ENCODE peak calls at places on chromosome 2, in nine cellular contexts. One of them, this sample, is unnamed.

GRCh38 chr2:159497256-159497655 is 119.1 kb downstream of the BAZ2B start:
- DNase-seq in left ventricle myocardium superior: no peak
- DNase-seq in SHP77 treated with DMSO at 0.1 percent for 48 hours: no peak
- DNase-seq in HFFc6: peak; percentile 87
- DNase-seq in naive thymus-derived CD8-positive, alpha-beta T cell: no peak
- DNase-seq in stimulated activated CD8-positive, alpha-beta memory T cell treated with anti-CD3 and anti-CD28 coated beads, Interleukin-4, amount 100 ng/mL, for 1 hour: no peak
- DNase-seq in AG10803: peak; percentile 79
- DNase-seq in stimulated activated CD4-positive, alpha-beta T cell treated with anti-CD3 and anti-CD28 coated beads, Interleukin-4, amount 100 ng/mL, for 24 hours: no peak
- DNase-seq in SK-N-DZ: no peak
- DNase-seq in this sample: no peak

GRCh38 chr2:69271831-69272257 is 115.2 kb downstream of the GFPT1 start:
- DNase-seq in left ventricle myocardium superior: no peak
- DNase-seq in SHP77 treated with DMSO at 0.1 percent for 48 hours: no peak
- DNase-seq in HFFc6: no peak
- DNase-seq in naive thymus-derived CD8-positive, alpha-beta T cell: no peak
- DNase-seq in stimulated activated CD8-positive, alpha-beta memory T cell treated with anti-CD3 and anti-CD28 coated beads, Interleukin-4, amount 100 ng/mL, for 1 hour: no peak
- DNase-seq in AG10803: peak; percentile 95
- DNase-seq in stimulated activated CD4-positive, alpha-beta T cell treated with anti-CD3 and anti-CD28 coated beads, Interleukin-4, amount 100 ng/mL, for 24 hours: no peak
- DNase-seq in SK-N-DZ: no peak
- DNase-seq in this sample: no peak

GRCh38 chr2:234771176-234771575 is 180.6 kb upstream of the SH3BP4 start:
- DNase-seq in left ventricle myocardium superior: no peak
- DNase-seq in SHP77 treated with DMSO at 0.1 percent for 48 hours: no peak
- DNase-seq in HFFc6: no peak
- DNase-seq in naive thymus-derived CD8-positive, alpha-beta T cell: no peak
- DNase-seq in stimulated activated CD8-positive, alpha-beta memory T cell treated with anti-CD3 and anti-CD28 coated beads, Interleukin-4, amount 100 ng/mL, for 1 hour: no peak
- DNase-seq in AG10803: no peak
- DNase-seq in stimulated activated CD4-positive, alpha-beta T cell treated with anti-CD3 and anti-CD28 coated beads, Interleukin-4, amount 100 ng/mL, for 24 hours: no peak
- DNase-seq in SK-N-DZ: no peak
- DNase-seq in this sample: no peak

GRCh38 chr2:17839959-17840358 is 23.7 kb downstream of the MSGN1 start:
- DNase-seq in left ventricle myocardium superior: no peak
- DNase-seq in SHP77 treated with DMSO at 0.1 percent for 48 hours: no peak
- DNase-seq in HFFc6: no peak
- DNase-seq in naive thymus-derived CD8-positive, alpha-beta T cell: no peak
- DNase-seq in stimulated activated CD8-positive, alpha-beta memory T cell treated with anti-CD3 and anti-CD28 coated beads, Interleukin-4, amount 100 ng/mL, for 1 hour: no peak
- DNase-seq in AG10803: no peak
- DNase-seq in stimulated activated CD4-positive, alpha-beta T cell treated with anti-CD3 and anti-CD28 coated beads, Interleukin-4, amount 100 ng/mL, for 24 hours: no peak
- DNase-seq in SK-N-DZ: no peak
- DNase-seq in this sample: no peak

GRCh38 chr2:10170256-10170655 is 47.7 kb downstream of the RRM2 start:
- DNase-seq in left ventricle myocardium superior: no peak
- DNase-seq in SHP77 treated with DMSO at 0.1 percent for 48 hours: no peak
- DNase-seq in HFFc6: peak; percentile 7
- DNase-seq in naive thymus-derived CD8-positive, alpha-beta T cell: no peak
- DNase-seq in stimulated activated CD8-positive, alpha-beta memory T cell treated with anti-CD3 and anti-CD28 coated beads, Interleukin-4, amount 100 ng/mL, for 1 hour: no peak
- DNase-seq in AG10803: peak; percentile 12
- DNase-seq in stimulated activated CD4-positive, alpha-beta T cell treated with anti-CD3 and anti-CD28 coated beads, Interleukin-4, amount 100 ng/mL, for 24 hours: no peak
- DNase-seq in SK-N-DZ: no peak
- DNase-seq in this sample: no peak

GRCh38 chr2:161273038-161273760 is 35.0 kb upstream of the PSMD14 start:
- DNase-seq in left ventricle myocardium superior: no peak
- DNase-seq in SHP77 treated with DMSO at 0.1 percent for 48 hours: peak; percentile 2
- DNase-seq in HFFc6: peak; percentile 45
- DNase-seq in naive thymus-derived CD8-positive, alpha-beta T cell: peak; percentile 16
- DNase-seq in stimulated activated CD8-positive, alpha-beta memory T cell treated with anti-CD3 and anti-CD28 coated beads, Interleukin-4, amount 100 ng/mL, for 1 hour: no peak
- DNase-seq in AG10803: peak; percentile 63
- DNase-seq in stimulated activated CD4-positive, alpha-beta T cell treated with anti-CD3 and anti-CD28 coated beads, Interleukin-4, amount 100 ng/mL, for 24 hours: peak; percentile 43
- DNase-seq in SK-N-DZ: peak; percentile 53
- DNase-seq in this sample: peak; percentile 12

GRCh38 chr2:179571141-179571713 is 290.2 kb downstream of the ZNF385B start:
- DNase-seq in left ventricle myocardium superior: peak; percentile 36
- DNase-seq in SHP77 treated with DMSO at 0.1 percent for 48 hours: no peak
- DNase-seq in HFFc6: no peak
- DNase-seq in naive thymus-derived CD8-positive, alpha-beta T cell: no peak
- DNase-seq in stimulated activated CD8-positive, alpha-beta memory T cell treated with anti-CD3 and anti-CD28 coated beads, Interleukin-4, amount 100 ng/mL, for 1 hour: no peak
- DNase-seq in AG10803: no peak
- DNase-seq in stimulated activated CD4-positive, alpha-beta T cell treated with anti-CD3 and anti-CD28 coated beads, Interleukin-4, amount 100 ng/mL, for 24 hours: no peak
- DNase-seq in SK-N-DZ: no peak
- DNase-seq in this sample: no peak

GRCh38 chr2:146982393-146982846 is 862.4 kb upstream of the ACVR2A start:
- DNase-seq in left ventricle myocardium superior: no peak
- DNase-seq in SHP77 treated with DMSO at 0.1 percent for 48 hours: no peak
- DNase-seq in HFFc6: no peak
- DNase-seq in naive thymus-derived CD8-positive, alpha-beta T cell: no peak
- DNase-seq in stimulated activated CD8-positive, alpha-beta memory T cell treated with anti-CD3 and anti-CD28 coated beads, Interleukin-4, amount 100 ng/mL, for 1 hour: no peak
- DNase-seq in AG10803: peak; percentile 98
- DNase-seq in stimulated activated CD4-positive, alpha-beta T cell treated with anti-CD3 and anti-CD28 coated beads, Interleukin-4, amount 100 ng/mL, for 24 hours: no peak
- DNase-seq in SK-N-DZ: no peak
- DNase-seq in this sample: no peak

GRCh38 chr2:25824216-25824615 is 54.1 kb downstream of the ASXL2 start:
- DNase-seq in left ventricle myocardium superior: no peak
- DNase-seq in SHP77 treated with DMSO at 0.1 percent for 48 hours: no peak
- DNase-seq in HFFc6: no peak
- DNase-seq in naive thymus-derived CD8-positive, alpha-beta T cell: no peak
- DNase-seq in stimulated activated CD8-positive, alpha-beta memory T cell treated with anti-CD3 and anti-CD28 coated beads, Interleukin-4, amount 100 ng/mL, for 1 hour: no peak
- DNase-seq in AG10803: no peak
- DNase-seq in stimulated activated CD4-positive, alpha-beta T cell treated with anti-CD3 and anti-CD28 coated beads, Interleukin-4, amount 100 ng/mL, for 24 hours: no peak
- DNase-seq in SK-N-DZ: no peak
- DNase-seq in this sample: no peak

GRCh38 chr2:235347691-235348090 is 146.2 kb upstream of the AGAP1 start:
- DNase-seq in left ventricle myocardium superior: no peak
- DNase-seq in SHP77 treated with DMSO at 0.1 percent for 48 hours: no peak
- DNase-seq in HFFc6: peak; percentile 74
- DNase-seq in naive thymus-derived CD8-positive, alpha-beta T cell: no peak
- DNase-seq in stimulated activated CD8-positive, alpha-beta memory T cell treated with anti-CD3 and anti-CD28 coated beads, Interleukin-4, amount 100 ng/mL, for 1 hour: no peak
- DNase-seq in AG10803: peak; percentile 86
- DNase-seq in stimulated activated CD4-positive, alpha-beta T cell treated with anti-CD3 and anti-CD28 coated beads, Interleukin-4, amount 100 ng/mL, for 24 hours: no peak
- DNase-seq in SK-N-DZ: no peak
- DNase-seq in this sample: no peak

GRCh38 chr2:150570712-150571111 is 83.2 kb upstream of the RND3 start:
- DNase-seq in left ventricle myocardium superior: no peak
- DNase-seq in SHP77 treated with DMSO at 0.1 percent for 48 hours: no peak
- DNase-seq in HFFc6: peak; percentile 88
- DNase-seq in naive thymus-derived CD8-positive, alpha-beta T cell: no peak
- DNase-seq in stimulated activated CD8-positive, alpha-beta memory T cell treated with anti-CD3 and anti-CD28 coated beads, Interleukin-4, amount 100 ng/mL, for 1 hour: no peak
- DNase-seq in AG10803: peak; percentile 91
- DNase-seq in stimulated activated CD4-positive, alpha-beta T cell treated with anti-CD3 and anti-CD28 coated beads, Interleukin-4, amount 100 ng/mL, for 24 hours: no peak
- DNase-seq in SK-N-DZ: no peak
- DNase-seq in this sample: no peak

GRCh38 chr2:189880963-189881362 is 96.7 kb downstream of the PMS1 start:
- DNase-seq in left ventricle myocardium superior: no peak
- DNase-seq in SHP77 treated with DMSO at 0.1 percent for 48 hours: no peak
- DNase-seq in HFFc6: no peak
- DNase-seq in naive thymus-derived CD8-positive, alpha-beta T cell: no peak
- DNase-seq in stimulated activated CD8-positive, alpha-beta memory T cell treated with anti-CD3 and anti-CD28 coated beads, Interleukin-4, amount 100 ng/mL, for 1 hour: no peak
- DNase-seq in AG10803: no peak
- DNase-seq in stimulated activated CD4-positive, alpha-beta T cell treated with anti-CD3 and anti-CD28 coated beads, Interleukin-4, amount 100 ng/mL, for 24 hours: no peak
- DNase-seq in SK-N-DZ: no peak
- DNase-seq in this sample: no peak

GRCh38 chr2:7609556-7610323 is 692.5 kb downstream of the RNF144A start:
- DNase-seq in left ventricle myocardium superior: no peak
- DNase-seq in SHP77 treated with DMSO at 0.1 percent for 48 hours: no peak
- DNase-seq in HFFc6: no peak
- DNase-seq in naive thymus-derived CD8-positive, alpha-beta T cell: no peak
- DNase-seq in stimulated activated CD8-positive, alpha-beta memory T cell treated with anti-CD3 and anti-CD28 coated beads, Interleukin-4, amount 100 ng/mL, for 1 hour: no peak
- DNase-seq in AG10803: no peak
- DNase-seq in stimulated activated CD4-positive, alpha-beta T cell treated with anti-CD3 and anti-CD28 coated beads, Interleukin-4, amount 100 ng/mL, for 24 hours: no peak
- DNase-seq in SK-N-DZ: no peak
- DNase-seq in this sample: no peak

GRCh38 chr2:47354013-47354816 is 48.7 kb upstream of the MSH2 start:
- DNase-seq in left ventricle myocardium superior: no peak
- DNase-seq in SHP77 treated with DMSO at 0.1 percent for 48 hours: no peak
- DNase-seq in HFFc6: peak; percentile 43
- DNase-seq in naive thymus-derived CD8-positive, alpha-beta T cell: no peak
- DNase-seq in stimulated activated CD8-positive, alpha-beta memory T cell treated with anti-CD3 and anti-CD28 coated beads, Interleukin-4, amount 100 ng/mL, for 1 hour: no peak
- DNase-seq in AG10803: peak; percentile 17
- DNase-seq in stimulated activated CD4-positive, alpha-beta T cell treated with anti-CD3 and anti-CD28 coated beads, Interleukin-4, amount 100 ng/mL, for 24 hours: no peak
- DNase-seq in SK-N-DZ: no peak
- DNase-seq in this sample: peak; percentile 31

GRCh38 chr2:37376421-37377186 is 32.2 kb downstream of the QPCT start:
- DNase-seq in left ventricle myocardium superior: no peak
- DNase-seq in SHP77 treated with DMSO at 0.1 percent for 48 hours: peak; percentile 58
- DNase-seq in HFFc6: peak; percentile 89
- DNase-seq in naive thymus-derived CD8-positive, alpha-beta T cell: no peak
- DNase-seq in stimulated activated CD8-positive, alpha-beta memory T cell treated with anti-CD3 and anti-CD28 coated beads, Interleukin-4, amount 100 ng/mL, for 1 hour: no peak
- DNase-seq in AG10803: peak; percentile 95
- DNase-seq in stimulated activated CD4-positive, alpha-beta T cell treated with anti-CD3 and anti-CD28 coated beads, Interleukin-4, amount 100 ng/mL, for 24 hours: peak; percentile 63
- DNase-seq in SK-N-DZ: no peak
- DNase-seq in this sample: no peak

GRCh38 chr2:218255441-218255840 is 5.4 kb upstream of the GPBAR1 start:
- DNase-seq in left ventricle myocardium superior: no peak
- DNase-seq in SHP77 treated with DMSO at 0.1 percent for 48 hours: no peak
- DNase-seq in HFFc6: peak; percentile 79
- DNase-seq in naive thymus-derived CD8-positive, alpha-beta T cell: no peak
- DNase-seq in stimulated activated CD8-positive, alpha-beta memory T cell treated with anti-CD3 and anti-CD28 coated beads, Interleukin-4, amount 100 ng/mL, for 1 hour: no peak
- DNase-seq in AG10803: peak; percentile 62
- DNase-seq in stimulated activated CD4-positive, alpha-beta T cell treated with anti-CD3 and anti-CD28 coated beads, Interleukin-4, amount 100 ng/mL, for 24 hours: no peak
- DNase-seq in SK-N-DZ: no peak
- DNase-seq in this sample: no peak

GRCh38 chr2:170816499-170817246 is at the start of gene GAD1:
- DNase-seq in left ventricle myocardium superior: peak; percentile 49
- DNase-seq in SHP77 treated with DMSO at 0.1 percent for 48 hours: peak; percentile 51
- DNase-seq in HFFc6: peak; percentile 61
- DNase-seq in naive thymus-derived CD8-positive, alpha-beta T cell: peak; percentile 36
- DNase-seq in stimulated activated CD8-positive, alpha-beta memory T cell treated with anti-CD3 and anti-CD28 coated beads, Interleukin-4, amount 100 ng/mL, for 1 hour: no peak
- DNase-seq in AG10803: peak; percentile 76
- DNase-seq in stimulated activated CD4-positive, alpha-beta T cell treated with anti-CD3 and anti-CD28 coated beads, Interleukin-4, amount 100 ng/mL, for 24 hours: peak; percentile 64
- DNase-seq in SK-N-DZ: no peak
- DNase-seq in this sample: no peak

GRCh38 chr2:2755990-2756389 is 424.9 kb upstream of the MYT1L start:
- DNase-seq in left ventricle myocardium superior: no peak
- DNase-seq in SHP77 treated with DMSO at 0.1 percent for 48 hours: no peak
- DNase-seq in HFFc6: no peak
- DNase-seq in naive thymus-derived CD8-positive, alpha-beta T cell: no peak
- DNase-seq in stimulated activated CD8-positive, alpha-beta memory T cell treated with anti-CD3 and anti-CD28 coated beads, Interleukin-4, amount 100 ng/mL, for 1 hour: no peak
- DNase-seq in AG10803: no peak
- DNase-seq in stimulated activated CD4-positive, alpha-beta T cell treated with anti-CD3 and anti-CD28 coated beads, Interleukin-4, amount 100 ng/mL, for 24 hours: no peak
- DNase-seq in SK-N-DZ: no peak
- DNase-seq in this sample: no peak

GRCh38 chr2:237691908-237692600 is 64.7 kb downstream of the LRRFIP1 start:
- DNase-seq in left ventricle myocardium superior: peak; percentile 98
- DNase-seq in SHP77 treated with DMSO at 0.1 percent for 48 hours: peak; percentile 68
- DNase-seq in HFFc6: peak; percentile 82
- DNase-seq in naive thymus-derived CD8-positive, alpha-beta T cell: peak; percentile 96
- DNase-seq in stimulated activated CD8-positive, alpha-beta memory T cell treated with anti-CD3 and anti-CD28 coated beads, Interleukin-4, amount 100 ng/mL, for 1 hour: peak; percentile 95
- DNase-seq in AG10803: peak; percentile 86
- DNase-seq in stimulated activated CD4-positive, alpha-beta T cell treated with anti-CD3 and anti-CD28 coated beads, Interleukin-4, amount 100 ng/mL, for 24 hours: peak; percentile 93
- DNase-seq in SK-N-DZ: peak; percentile 61
- DNase-seq in this sample: peak; percentile 99

GRCh38 chr2:16650287-16651249 is 15.1 kb downstream of the CYRIA start:
- DNase-seq in left ventricle myocardium superior: no peak
- DNase-seq in SHP77 treated with DMSO at 0.1 percent for 48 hours: no peak
- DNase-seq in HFFc6: no peak
- DNase-seq in naive thymus-derived CD8-positive, alpha-beta T cell: no peak
- DNase-seq in stimulated activated CD8-positive, alpha-beta memory T cell treated with anti-CD3 and anti-CD28 coated beads, Interleukin-4, amount 100 ng/mL, for 1 hour: no peak
- DNase-seq in AG10803: peak; percentile 25
- DNase-seq in stimulated activated CD4-positive, alpha-beta T cell treated with anti-CD3 and anti-CD28 coated beads, Interleukin-4, amount 100 ng/mL, for 24 hours: no peak
- DNase-seq in SK-N-DZ: no peak
- DNase-seq in this sample: no peak

GRCh38 chr2:170237572-170238120 is 59.7 kb downstream of the MYO3B start:
- DNase-seq in left ventricle myocardium superior: no peak
- DNase-seq in SHP77 treated with DMSO at 0.1 percent for 48 hours: no peak
- DNase-seq in HFFc6: no peak
- DNase-seq in naive thymus-derived CD8-positive, alpha-beta T cell: no peak
- DNase-seq in stimulated activated CD8-positive, alpha-beta memory T cell treated with anti-CD3 and anti-CD28 coated beads, Interleukin-4, amount 100 ng/mL, for 1 hour: no peak
- DNase-seq in AG10803: no peak
- DNase-seq in stimulated activated CD4-positive, alpha-beta T cell treated with anti-CD3 and anti-CD28 coated beads, Interleukin-4, amount 100 ng/mL, for 24 hours: no peak
- DNase-seq in SK-N-DZ: no peak
- DNase-seq in this sample: no peak

This sample was measured in BE2C.